ENCODE peak calls at places on chromosomes 4 and X, in five cellular contexts. Q is colonic mucosa; O is thoracic aorta; G is activated CD8-positive, alpha-beta T cell treated with anti-CD3 and anti-CD28 coated beads for 36 hours; F is mesothelial cell of epicardium. R is an unnamed sample.
A peak's percentile ranks its signal among the peaks of the same experiment; 100 is the strongest.

GRCh38 chr4:124065941-124066340 is 646.6 kb downstream of the ANKRD50 start:
- DNase-seq in Q (no peak), O (no peak), G (no peak), F (no peak), R (no peak)

GRCh38 chrX:68842781-68843581 is 14.2 kb downstream of the EFNB1 start:
- DNase-seq in Q (peak; percentile 64), O (no peak), G (no peak), F (no peak), R (no peak)

GRCh38 chr4:89242864-89243740 is 64.5 kb downstream of the GPRIN3 start:
- DNase-seq in Q (no peak), O (no peak), G (no peak), F (no peak), R (no peak)

GRCh38 chr4:137994858-137995257 is 247.3 kb downstream of the SLC7A11 start:
- DNase-seq in Q (no peak), O (no peak), G (no peak), F (no peak), R (no peak)

GRCh38 chrX:119094819-119095218 is 22.0 kb downstream of the CT47C1 start:
- DNase-seq in Q (no peak), O (no peak), G (no peak), F (no peak), R (no peak)

GRCh38 chr4:8275511-8275910 is 6.0 kb downstream of the HTRA3 start:
- DNase-seq in Q (no peak), O (no peak), G (no peak), F (no peak), R (no peak)

GRCh38 chr4:139887378-139887801 is 221.8 kb downstream of the MGST2 start:
- DNase-seq in Q (no peak), O (no peak), G (no peak), F (no peak), R (no peak)

GRCh38 chrX:107205770-107206696 is at the start of the genes DNAAF6 and NUP62CL:
- DNase-seq in Q (peak; percentile 75), O (peak; percentile 1), G (peak; percentile 79), F (peak; percentile 69), R (peak; percentile 75)

GRCh38 chr4:6461301-6462165 is 10.9 kb downstream of the PPP2R2C start:
- DNase-seq in Q (no peak), O (no peak), G (no peak), F (peak; percentile 24), R (peak; percentile 6)

GRCh38 chrX:23784487-23785301 is 1.7 kb downstream of the SAT1 start:
- DNase-seq in Q (no peak), O (no peak), G (no peak), F (no peak), R (peak; percentile 34)

GRCh38 chr4:55431710-55432336 is 36.1 kb downstream of the TMEM165 start:
- DNase-seq in Q (no peak), O (no peak), G (no peak), F (no peak), R (no peak)

GRCh38 chr4:162475221-162475620 is 311.4 kb upstream of the FSTL5 start:
- DNase-seq in Q (no peak), O (no peak), G (no peak), F (no peak), R (no peak)

GRCh38 chr4:169492436-169493163 is 119.8 kb downstream of the NEK1 start:
- DNase-seq in Q (peak; percentile 33), O (no peak), G (peak; percentile 43), F (no peak), R (peak; percentile 50)

GRCh38 chr4:173415885-173416658 is 17.2 kb upstream of the SCRG1 start:
- DNase-seq in Q (no peak), O (no peak), G (no peak), F (no peak), R (no peak)

GRCh38 chr4:23135792-23136645 is 443.3 kb downstream of the GBA3 start:
- DNase-seq in Q (peak; percentile 24), O (no peak), G (no peak), F (no peak), R (peak; percentile 22)

GRCh38 chrX:146907391-146908240 is 93.1 kb upstream of the CXorf51A start:
- DNase-seq in Q (no peak), O (no peak), G (no peak), F (no peak), R (no peak)

GRCh38 chr4:187383181-187383580 is 612.4 kb upstream of the ZFP42 start:
- DNase-seq in Q (no peak), O (no peak), G (no peak), F (no peak), R (no peak)

GRCh38 chrX:56728752-56729151 is 291 bp upstream of the NBDY start:
- DNase-seq in Q (peak; percentile 21), O (no peak), G (peak; percentile 55), F (no peak), R (no peak)

GRCh38 chr4:159075531-159075932 is 27.3 kb upstream of the RAPGEF2 start:
- DNase-seq in Q (no peak), O (no peak), G (no peak), F (no peak), R (no peak)

DNA sequence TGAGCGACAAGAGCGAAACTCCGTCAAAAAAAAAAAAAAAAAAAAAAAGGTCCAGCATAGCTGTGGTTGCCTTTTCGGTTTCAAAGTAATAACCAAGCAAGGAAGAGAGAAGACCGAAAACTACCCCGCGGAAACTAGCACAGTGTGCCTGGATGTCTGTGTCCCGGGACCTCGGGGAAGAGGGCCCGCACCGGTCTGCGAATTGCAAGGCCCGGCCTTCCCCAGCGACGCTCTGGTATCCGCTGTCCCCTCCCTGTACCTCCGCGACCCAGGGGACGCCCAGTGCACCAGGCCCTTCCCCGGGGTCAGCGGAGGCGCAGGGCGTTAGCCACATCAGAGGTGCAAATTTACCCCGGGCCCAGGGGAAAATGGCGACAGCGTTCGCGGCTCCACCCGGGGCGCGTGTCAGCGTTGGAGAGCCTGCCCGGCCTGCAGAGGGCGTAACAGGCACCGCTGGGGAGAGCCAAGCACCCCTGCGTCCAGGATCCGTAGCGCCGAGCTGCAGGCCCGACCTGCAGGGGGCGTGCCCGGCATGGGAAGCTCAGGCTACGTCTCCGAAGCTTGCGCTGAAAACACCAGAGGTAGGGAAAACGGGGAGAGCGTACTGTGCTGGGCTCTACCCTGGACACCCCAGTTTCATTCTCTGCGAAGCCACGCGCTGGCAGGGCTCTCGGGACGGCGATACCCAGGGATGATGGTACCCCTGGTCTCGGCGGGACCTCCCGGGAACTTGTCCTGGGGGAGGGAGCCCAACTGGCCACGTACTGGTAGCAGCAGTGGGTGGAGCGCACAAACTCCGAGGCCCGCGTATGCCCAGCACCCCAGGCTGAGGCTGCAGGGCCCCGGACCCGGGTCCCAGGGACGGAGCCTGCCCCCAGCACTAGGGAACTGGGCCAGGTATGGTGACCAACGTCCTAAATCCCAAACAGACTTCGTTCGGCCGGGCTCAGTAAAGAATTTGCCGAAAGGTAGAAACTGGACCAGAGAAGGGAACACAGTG is 16.2 kb downstream of the NKX6-1 start:
- DNase-seq in Q (peak; percentile 72), O (no peak), G (peak; percentile 18), F (no peak), R (no peak)
- TF ChIP-seq CTCF in Q (peak; percentile 51), O (no peak), G (no peak), F (peak; percentile 28), R (no peak)

GRCh38 chr4:1255699-1256098 is 6.8 kb upstream of the CTBP1 start:
- DNase-seq in Q (no peak), O (no peak), G (no peak), F (no peak), R (no peak)

GRCh38 chr4:1261107-1261928 is 12.4 kb upstream of the CTBP1 start:
- DNase-seq in Q (no peak), O (no peak), G (no peak), F (no peak), R (no peak)

GRCh38 chr4:1260418-1261106 is 11.6 kb upstream of the CTBP1 start:
- DNase-seq in Q (no peak), O (no peak), G (no peak), F (no peak), R (no peak)

GRCh38 chr4:1259966-1260365 is 11.0 kb upstream of the CTBP1 start:
- DNase-seq in Q (no peak), O (no peak), G (no peak), F (no peak), R (no peak)

GRCh38 chr4:1258457-1258856 is 9.5 kb upstream of the CTBP1 start:
- DNase-seq in Q (no peak), O (no peak), G (no peak), F (no peak), R (no peak)
- TF ChIP-seq CTCF in Q (no peak), O (no peak), G (peak; percentile 35), F (no peak), R (no peak)

DNA sequence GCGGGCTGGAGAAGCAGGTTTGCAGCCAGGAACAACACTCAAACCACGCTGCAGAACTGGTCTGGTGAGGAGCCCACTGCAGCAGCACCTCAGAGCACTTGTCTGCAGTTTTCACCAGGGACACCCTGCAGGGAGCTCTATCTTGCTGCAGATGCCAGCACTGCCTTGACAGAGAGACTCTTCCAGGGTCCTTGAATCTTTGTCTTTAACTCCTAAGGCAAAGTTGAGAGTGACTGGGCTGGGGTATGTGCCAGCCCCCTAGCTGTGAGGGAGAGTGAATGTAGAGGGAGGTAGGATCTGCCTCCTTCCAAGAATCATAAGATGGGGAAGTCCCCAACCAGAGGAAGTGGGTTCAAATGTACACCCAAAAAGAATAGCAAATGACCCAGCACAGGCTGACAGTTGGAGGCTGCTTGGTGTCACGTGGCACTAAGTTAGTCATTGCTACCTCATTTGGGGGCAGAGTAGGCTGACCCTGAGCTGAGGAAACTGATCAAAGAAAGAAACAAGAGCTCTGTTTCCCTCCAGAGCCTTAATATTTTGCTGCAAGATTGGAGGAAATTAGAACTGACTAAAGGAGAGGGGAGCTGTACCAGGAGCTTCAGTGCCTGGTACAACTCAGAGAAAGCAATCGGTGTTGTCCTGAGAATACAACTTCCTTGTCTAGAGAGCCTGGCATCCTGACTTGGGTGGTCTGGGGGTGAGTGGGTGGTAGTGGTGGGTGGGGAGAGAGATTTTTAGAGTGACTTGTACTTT is 28.2 kb upstream of the HUWE1 start:
- DNase-seq in Q (no peak), O (no peak), G (peak; percentile 79), F (no peak), R (peak; percentile 45)
- TF ChIP-seq CTCF in Q (no peak), O (no peak), G (no peak), F (no peak), R (no peak)

GRCh38 chr4:36230523-36230922 is 13.8 kb downstream of the ARAP2 start:
- DNase-seq in Q (no peak), O (no peak), G (no peak), F (no peak), R (no peak)
- TF ChIP-seq CTCF in Q (no peak), O (no peak), G (no peak), F (no peak), R (no peak)